ENCODE peak calls at places on chromosome 21, in eight cellular contexts. C is A549, G is stomach, H is right cardiac atrium, Q is endothelial cell of umbilical vein, J is IMR-90, W is mucosa of descending colon, T is psoas muscle. Y is an unnamed sample. For H3K4me1, the result is how much of the 10 kb centered on the place peaks cover.

GRCh38 chr21:40141621-40142020 is 274.4 kb downstream of the PCP4 start:
- DNase-seq in W (no peak), T (no peak), H (no peak), G (no peak), C (no peak), J (no peak), Q (no peak), Y (no peak)

GRCh38 chr21:34612557-34612956 is 2.4 kb downstream of the RCAN1 start:
- DNase-seq in T (no peak), C (no peak), Q (no peak), J (no peak), W (no peak), H (no peak), G (no peak), Y (no peak)

GRCh38 chr21:23853796-23854379 is 1753.4 kb downstream of the MRPL39 start:
- DNase-seq in G (no peak), T (no peak), Q (peak), J (peak), H (no peak), W (no peak), C (no peak), Y (no peak)

GRCh38 chr21:32653326-32653901 is 41.2 kb upstream of the CFAP298 start:
- DNase-seq in H (no peak), J (peak), W (no peak), C (peak), G (no peak), Q (peak), T (no peak), Y (no peak)

GRCh38 chr21:30434033-30434631 is 4.1 kb downstream of the KRTAP13-4 start:
- DNase-seq in G (peak), Q (no peak), C (no peak), T (no peak), J (no peak), H (no peak), W (no peak), Y (no peak)

GRCh38 chr21:36079010-36079649 is 9.3 kb downstream of the CBR1 start:
- DNase-seq in J (no peak), W (peak), T (no peak), C (no peak), G (peak), Q (no peak), H (no peak), Y (no peak)

GRCh38 chr21:46154955-46155513 is 345 bp downstream of the FTCD start:
- DNase-seq in Q (no peak), H (peak), G (no peak), W (no peak), J (no peak), T (no peak), C (no peak), Y (no peak)

GRCh38 chr21:39781331-39781730 is 36.3 kb downstream of the IGSF5 start:
- DNase-seq in T (no peak), H (no peak), C (no peak), Q (no peak), G (no peak), J (no peak), W (no peak), Y (no peak)

GRCh38 chr21:29155118-29155932 is 24.9 kb downstream of the MAP3K7CL start:
- DNase-seq in G (no peak), C (no peak), J (peak), T (peak), W (no peak), H (peak), Q (peak), Y (peak)

GRCh38 chr21:14070049-14070893 is 140.5 kb downstream of the LIPI start:
- DNase-seq in G (no peak), J (no peak), T (no peak), W (no peak), C (no peak), Q (no peak), H (peak), Y (no peak)

GRCh38 chr21:39840373-39841097 is 26.7 kb upstream of the PCP4 start:
- DNase-seq in G (no peak), Q (no peak), H (no peak), W (no peak), J (no peak), C (no peak), T (no peak), Y (no peak)

GRCh38 chr21:35232545-35233176 is 183.6 kb upstream of the RUNX1 start:
- DNase-seq in Q (peak), H (no peak), G (peak), W (no peak), C (no peak), J (peak), T (peak), Y (no peak)

GRCh38 chr21:33971492-33972013 is 55.9 kb upstream of the ATP5PO start:
- DNase-seq in H (no peak), G (no peak), C (no peak), T (no peak), J (peak), Q (peak), W (no peak), Y (no peak)

GRCh38 chr21:24179110-24179509 is 1428.2 kb downstream of the MRPL39 start:
- DNase-seq in Q (no peak), W (no peak), H (no peak), J (no peak), C (no peak), T (no peak), G (no peak), Y (no peak)

GRCh38 chr21:37447288-37447936 is 80.8 kb downstream of the DYRK1A start:
- DNase-seq in G (no peak), C (no peak), Q (no peak), H (no peak), W (no peak), J (no peak), T (no peak), Y (no peak)

GRCh38 chr21:33289199-33289819 is 23.1 kb downstream of the IL10RB start:
- DNase-seq in Q (no peak), W (peak), H (no peak), T (no peak), C (no peak), J (peak), G (no peak), Y (no peak)

GRCh38 chr21:33125981-33126380 is 56.0 kb downstream of the OLIG1 start:
- DNase-seq in C (no peak), Q (no peak), J (no peak), H (no peak), W (no peak), G (no peak), T (no peak), Y (no peak)

GRCh38 chr21:16578912-16579311 is 849.1 kb downstream of the USP25 start:
- DNase-seq in Q (no peak), C (no peak), J (no peak), G (no peak), T (no peak), W (no peak), H (no peak), Y (no peak)

GRCh38 chr21:17869115-17869514 is 50.0 kb upstream of the C21orf91 start:
- DNase-seq in W (no peak), Q (no peak), C (no peak), T (no peak), G (no peak), H (no peak), J (no peak), Y (no peak)

GRCh38 chr21:30620522-30620921 is at the start of gene KRTAP20-4:
- DNase-seq in W (no peak), Q (no peak), T (no peak), G (no peak), J (no peak), H (no peak), C (no peak), Y (no peak)

GRCh38 chr21:36207577-36208320 is 51.1 kb downstream of the DOP1B start:
- DNase-seq in G (no peak), T (no peak), J (peak), H (no peak), Q (peak), C (no peak), W (no peak), Y (no peak)

GRCh38 chr21:35294231-35294898 is 245.3 kb upstream of the RUNX1 start:
- DNase-seq in H (no peak), T (no peak), W (no peak), J (no peak), C (no peak), G (peak), Q (peak), Y (no peak)

GRCh38 chr21:34333150-34333739 is 30.6 kb upstream of the KCNE2 start:
- DNase-seq in H (no peak), G (no peak), T (no peak), C (no peak), Q (no peak), W (no peak), J (peak), Y (no peak)

GRCh38 chr21:21921410-21922232 is 923.4 kb downstream of the NCAM2 start:
- DNase-seq in G (no peak), J (peak), W (no peak), Q (no peak), C (no peak), T (no peak), H (no peak), Y (no peak)

GRCh38 chr21:17925900-17926299 is 106.7 kb upstream of the C21orf91 start:
- DNase-seq in G (no peak), J (peak), T (no peak), W (no peak), H (no peak), Q (peak), C (no peak), Y (no peak)

GRCh38 chr21:15247613-15248012 is 182.8 kb upstream of the NRIP1 start:
- DNase-seq in G (no peak), J (peak), T (no peak), W (no peak), H (no peak), Q (no peak), C (no peak), Y (no peak)

GRCh38 chr21:21715286-21715969 is 717.2 kb downstream of the NCAM2 start:
- DNase-seq in G (no peak), J (peak), T (no peak), C (no peak), Q (no peak), W (no peak), H (no peak), Y (no peak)

GRCh38 chr21:31084689-31085088 is 46.4 kb upstream of the KRTAP19-8 start:
- DNase-seq in H (no peak), C (no peak), Q (no peak), G (no peak), W (no peak), J (no peak), T (no peak), Y (no peak)

GRCh38 chr21:36456714-36457399 is 23.1 kb downstream of the CLDN14 start:
- DNase-seq in J (no peak), Q (peak), G (no peak), H (no peak), T (no peak), C (no peak), W (no peak), Y (no peak)

GRCh38 chr21:26185446-26185845 is 14.9 kb upstream of the APP start:
- DNase-seq in T (no peak), J (no peak), C (no peak), Q (no peak), W (no peak), G (no peak), H (no peak), Y (no peak)

GRCh38 chr21:14259669-14260458 is 43.9 kb downstream of the RBM11 start:
- DNase-seq in J (peak), T (no peak), W (no peak), Q (peak), C (peak), H (no peak), G (no peak), Y (no peak)

GRCh38 chr21:35220301-35220700 is 171.2 kb upstream of the RUNX1 start:
- DNase-seq in T (no peak), H (no peak), J (no peak), W (no peak), Q (no peak), C (no peak), G (no peak), Y (no peak)

GRCh38 chr21:19900149-19900548 is 1098.1 kb upstream of the NCAM2 start:
- DNase-seq in C (no peak), J (no peak), Q (no peak), H (no peak), T (no peak), G (no peak), W (no peak), Y (no peak)

GRCh38 chr21:31509108-31510017 is 150.1 kb upstream of the SOD1 start:
- DNase-seq in C (peak), J (no peak), T (no peak), G (no peak), H (no peak), Q (no peak), W (peak), Y (no peak)

GRCh38 chr21:18725653-18726052 is 322.1 kb upstream of the TMPRSS15 start:
- DNase-seq in Q (no peak), J (no peak), T (no peak), H (no peak), C (no peak), G (no peak), W (no peak), Y (no peak)

GRCh38 chr21:14712121-14712520 is 166.0 kb upstream of the SAMSN1 start:
- DNase-seq in W (no peak), G (no peak), Q (peak), T (no peak), J (no peak), H (no peak), C (no peak), Y (no peak)

GRCh38 chr21:17915976-17916375 is 96.8 kb upstream of the C21orf91 start:
- DNase-seq in G (no peak), H (no peak), C (no peak), J (no peak), T (no peak), Q (no peak), W (no peak), Y (no peak)

GRCh38 chr21:14308234-14308633 is 74.7 kb downstream of the HSPA13 start:
- DNase-seq in J (no peak), H (no peak), C (no peak), W (no peak), G (no peak), Q (no peak), T (no peak), Y (no peak)

GRCh38 chr21:41507521-41508414 is at the start of gene TMPRSS2:
- DNase-seq in C (no peak), T (no peak), Q (no peak), G (peak), J (no peak), W (peak), H (no peak), Y (no peak)

GRCh38 chr21:41508415-41509205 is 652 bp upstream of the TMPRSS2 start:
- DNase-seq in G (no peak), W (no peak), Q (no peak), T (no peak), H (no peak), J (no peak), C (no peak), Y (no peak)

GRCh38 chr21:41506526-41507520 is 1.1 kb downstream of the TMPRSS2 start:
- DNase-seq in G (peak), W (no peak), J (no peak), Q (no peak), T (no peak), C (no peak), H (no peak), Y (no peak)

GRCh38 chr21:41504030-41504429 is 3.9 kb downstream of the TMPRSS2 start:
- DNase-seq in H (no peak), C (no peak), J (no peak), T (no peak), G (peak), Q (no peak), W (no peak), Y (no peak)

DNA sequence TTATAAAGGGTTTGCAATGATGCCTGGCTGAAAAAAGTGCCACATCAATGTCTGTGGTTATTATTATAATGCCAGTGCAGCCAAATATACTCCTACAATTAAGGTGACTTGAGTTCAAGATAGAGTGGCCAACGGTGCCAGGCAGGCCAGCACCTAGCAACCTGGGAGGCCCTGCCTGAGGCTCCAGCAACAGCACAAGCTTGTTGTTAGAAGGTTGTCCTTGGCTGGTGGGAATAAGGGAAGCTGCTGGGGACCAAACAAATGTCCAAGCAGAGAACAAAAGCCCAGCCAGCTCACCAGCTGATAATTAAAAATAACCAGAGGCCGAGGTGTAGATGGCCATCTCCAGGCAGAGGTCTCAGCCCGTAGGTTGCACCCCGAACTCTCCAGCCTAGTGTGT is 2.0 kb downstream of the TMPRSS2 start:
- DNase-seq in C (no peak), T (no peak), H (no peak), W (no peak), Q (no peak), J (no peak), G (no peak), Y (no peak)
- H3K4me3 ChIP-seq in C (no peak), T (no peak), H (no peak), W (peak), Q (no peak), J (no peak), G (peak), Y (no peak)

DNA sequence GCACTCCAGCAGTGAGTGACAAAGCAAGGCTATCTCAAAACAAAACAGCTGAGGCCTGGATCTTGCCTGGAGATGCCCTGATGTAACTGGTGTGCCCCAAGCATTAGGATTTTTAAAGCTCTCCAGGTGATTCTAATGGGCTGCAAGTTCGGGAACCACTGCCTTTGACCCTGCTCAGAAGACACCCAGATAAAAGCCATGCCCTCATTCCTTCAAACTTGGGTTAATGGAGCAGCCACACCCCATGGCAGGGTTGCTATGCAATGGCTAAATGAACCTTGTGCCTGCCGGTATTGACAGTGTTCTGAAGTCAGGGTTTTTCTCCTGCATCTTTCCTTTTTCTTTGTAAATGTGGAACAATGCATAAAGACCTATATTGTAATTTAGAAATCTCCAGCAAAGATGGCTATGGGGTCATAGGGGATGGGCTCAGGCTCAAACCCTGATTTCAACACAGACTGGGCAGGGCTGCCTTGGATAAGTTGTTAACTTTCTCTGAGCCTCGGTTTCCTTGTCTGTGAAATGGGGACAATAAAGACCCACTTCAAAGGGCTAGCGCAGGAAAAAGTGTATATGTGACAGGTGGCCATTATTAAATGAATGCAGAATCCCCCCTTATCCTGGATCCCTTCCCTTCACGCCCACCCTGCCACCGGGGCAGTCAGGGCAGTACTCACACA is 453 bp downstream of the TFF3 start:
- DNase-seq in Q (no peak), G (no peak), W (no peak), T (no peak), H (no peak), C (no peak), J (no peak), Y (no peak)
- H3K4me1 ChIP-seq in Q (under half), G (under half), W (half or more), T (under half), H (under half), C (under half), J (under half), Y (under half)

DNA sequence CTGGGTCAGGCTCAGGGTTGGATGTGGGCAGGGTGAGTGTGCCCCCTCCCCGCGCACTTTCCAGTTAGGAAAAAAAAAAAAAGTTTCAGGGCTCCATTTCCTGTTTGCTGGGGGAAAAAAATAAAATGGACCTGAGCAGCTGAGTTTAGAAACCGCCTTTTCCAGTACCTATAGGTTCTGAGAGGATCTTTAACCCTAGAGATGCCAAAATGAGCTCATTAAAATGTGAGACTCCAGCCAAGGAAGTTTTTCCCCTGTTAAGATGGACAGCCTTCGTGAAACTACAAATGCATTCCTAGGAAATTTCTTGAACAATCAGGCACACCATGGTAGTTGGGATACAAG is 143.5 kb upstream of the ETS2 start:
- DNase-seq in Q (no peak), T (no peak), J (no peak), G (no peak), W (no peak), H (no peak), C (no peak), Y (no peak)
- H3K4me3 ChIP-seq in Q (no peak), T (no peak), J (no peak), G (no peak), W (no peak), H (no peak), C (no peak), Y (no peak)

GRCh38 chr21:45128613-45129226 is 54.3 kb downstream of the ADARB1 start:
- DNase-seq in W (peak), G (peak), H (peak), J (peak), C (peak), T (peak), Q (peak), Y (peak)
- H3K4me1 ChIP-seq in W (under half), G (half or more), H (under half), J (under half), C (under half), T (half or more), Q (under half), Y (half or more)

GRCh38 chr21:44443291-44443890 is 11.9 kb upstream of the LRRC3 start:
- DNase-seq in T (no peak), G (no peak), C (no peak), J (no peak), W (peak), H (peak), Q (no peak), Y (peak)

GRCh38 chr21:44440241-44441040 is 14.9 kb upstream of the LRRC3 start:
- DNase-seq in Q (no peak), T (peak), H (peak), C (no peak), G (no peak), W (peak), J (no peak), Y (no peak)

GRCh38 chr21:44441041-44441400 is 14.3 kb upstream of the LRRC3 start:
- DNase-seq in Q (no peak), H (peak), C (no peak), W (peak), J (no peak), G (no peak), T (peak), Y (no peak)

GRCh38 chr21:44442266-44443125 is 12.8 kb upstream of the LRRC3 start:
- DNase-seq in Q (no peak), C (no peak), G (no peak), T (peak), J (no peak), H (peak), W (no peak), Y (no peak)

DNA sequence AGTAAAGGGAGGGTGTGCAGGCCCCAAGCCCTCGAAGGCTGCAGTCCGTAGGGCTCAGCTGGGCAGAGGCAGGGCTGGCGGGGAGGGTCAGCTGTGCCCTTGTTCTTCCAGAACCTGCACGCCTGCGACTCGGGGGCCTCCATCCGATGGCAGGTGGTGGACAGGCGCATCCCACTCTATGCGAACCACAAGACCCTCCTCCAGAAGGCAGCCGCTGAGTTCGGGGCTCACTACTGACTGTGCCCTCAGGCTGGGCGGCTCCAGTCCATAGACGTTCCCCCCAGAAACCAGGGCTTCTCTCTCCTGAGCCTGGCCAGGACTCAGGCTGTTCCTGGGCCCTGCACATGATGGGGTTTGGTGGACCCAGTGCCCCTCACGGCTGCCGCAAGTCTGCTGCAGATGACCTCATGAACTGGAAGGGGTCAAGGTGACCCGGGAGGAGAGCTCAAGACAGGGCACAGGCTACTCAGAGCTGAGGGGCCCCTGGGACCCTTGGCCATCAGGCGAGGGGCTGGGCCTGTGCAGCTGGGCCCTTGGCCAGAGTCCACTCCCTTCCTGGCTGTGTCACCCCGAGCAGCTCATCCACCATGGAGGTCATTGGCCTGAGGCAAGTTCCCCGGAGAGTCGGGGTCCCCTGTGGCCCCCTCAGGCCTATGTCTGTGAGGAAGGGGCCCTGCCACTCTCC is 13.6 kb upstream of the LRRC3 start:
- DNase-seq in T (peak), J (no peak), W (no peak), H (peak), Q (no peak), C (no peak), G (no peak), Y (no peak)
- H3K4me3 ChIP-seq in T (no peak), J (no peak), W (no peak), H (no peak), Q (no peak), C (no peak), G (no peak), Y (no peak)

GRCh38 chr21:8989883-8990325 is 1531.5 kb upstream of the TPTE start:
- DNase-seq in J (no peak), Q (peak), W (no peak), T (no peak), G (no peak), H (peak), C (no peak), Y (no peak)
- H3K4me1 ChIP-seq in J (under half), Q (under half), W (under half), T (under half), G (under half), H (under half), C (under half), Y (under half)